ENCODE peak calls at places on chromosomes 7 and 10, in five cellular contexts. L is GM13977, V is cardiac fibroblast, U is PC-9, S is natural killer cell. Y is an unnamed sample.

GRCh38 chr10:88386204-88386877 is 196.8 kb downstream of the RNLS start:
- DNase-seq in L (peak; percentile 17), V (peak; percentile 25), U (no peak), S (no peak), Y (no peak)

GRCh38 chr10:84783386-84783785 is 455.0 kb downstream of the CCSER2 start:
- DNase-seq in L (peak; percentile 45), V (peak; percentile 12), U (no peak), S (no peak), Y (peak; percentile 21)

GRCh38 chr7:102289051-102289450 is 2.4 kb downstream of the SH2B2 start:
- DNase-seq in L (no peak), V (no peak), U (no peak), S (no peak), Y (no peak)

GRCh38 chr10:106320876-106321275 is 843.6 kb downstream of the SORCS1 start:
- DNase-seq in L (no peak), V (no peak), U (no peak), S (no peak), Y (no peak)

GRCh38 chr10:105706281-105707026 is 1065.4 kb downstream of the SORCS3 start:
- DNase-seq in L (no peak), V (no peak), U (no peak), S (no peak), Y (no peak)

GRCh38 chr10:43202224-43202656 is 64.0 kb downstream of the CSGALNACT2 start:
- DNase-seq in L (peak; percentile 79), V (peak; percentile 26), U (peak; percentile 61), S (peak; percentile 41), Y (peak; percentile 14)

GRCh38 chr10:63344269-63344668 is 121.5 kb downstream of the JMJD1C start:
- DNase-seq in L (no peak), V (no peak), U (no peak), S (no peak), Y (no peak)

GRCh38 chr7:149375234-149376008 is 85.4 kb downstream of the ZNF777 start:
- DNase-seq in L (no peak), V (no peak), U (no peak), S (no peak), Y (no peak)

GRCh38 chr10:93336678-93337077 is 145.5 kb downstream of the MYOF start:
- DNase-seq in L (no peak), V (no peak), U (no peak), S (no peak), Y (no peak)

GRCh38 chr10:22635650-22636049 is 78.7 kb downstream of the PIP4K2A start:
- DNase-seq in L (no peak), V (no peak), U (no peak), S (no peak), Y (no peak)

GRCh38 chr7:30247546-30248386 is 36.6 kb upstream of the ZNRF2 start:
- DNase-seq in L (no peak), V (no peak), U (no peak), S (no peak), Y (no peak)

GRCh38 chr7:2168612-2169312 is 64.0 kb downstream of the MAD1L1 start:
- DNase-seq in L (peak; percentile 20), V (no peak), U (no peak), S (no peak), Y (peak; percentile 5)

GRCh38 chr7:85261341-85261740 is 74.5 kb upstream of the SEMA3D start:
- DNase-seq in L (no peak), V (no peak), U (no peak), S (no peak), Y (no peak)

GRCh38 chr10:111126073-111126472 is 49.2 kb downstream of the ADRA2A start:
- DNase-seq in L (no peak), V (peak; percentile 13), U (no peak), S (no peak), Y (no peak)

GRCh38 chr10:99765672-99766071 is 16.8 kb upstream of the ABCC2 start:
- DNase-seq in L (peak; percentile 43), V (no peak), U (no peak), S (no peak), Y (no peak)

GRCh38 chr7:35773994-35774393 is 26.9 kb upstream of the SEPTIN7 start:
- DNase-seq in L (no peak), V (no peak), U (no peak), S (no peak), Y (no peak)

GRCh38 chr10:73893386-73893785 is 17.5 kb upstream of the PLAU start:
- DNase-seq in L (no peak), V (no peak), U (peak; percentile 76), S (no peak), Y (no peak)

GRCh38 chr10:90373911-90374310 is 483.9 kb downstream of the HTR7 start:
- DNase-seq in L (no peak), V (peak; percentile 9), U (no peak), S (no peak), Y (no peak)

GRCh38 chr10:51047857-51048256 is 26.4 kb upstream of the PRKG1 start:
- DNase-seq in L (no peak), V (peak; percentile 32), U (no peak), S (no peak), Y (no peak)
- TF ChIP-seq CTCF in L (no peak), V (peak; percentile 24), U (no peak), S (no peak), Y (no peak)

GRCh38 chr7:40192036-40192435 is 57.2 kb downstream of the SUGCT start:
- DNase-seq in L (no peak), V (peak; percentile 76), U (no peak), S (no peak), Y (no peak)

DNA sequence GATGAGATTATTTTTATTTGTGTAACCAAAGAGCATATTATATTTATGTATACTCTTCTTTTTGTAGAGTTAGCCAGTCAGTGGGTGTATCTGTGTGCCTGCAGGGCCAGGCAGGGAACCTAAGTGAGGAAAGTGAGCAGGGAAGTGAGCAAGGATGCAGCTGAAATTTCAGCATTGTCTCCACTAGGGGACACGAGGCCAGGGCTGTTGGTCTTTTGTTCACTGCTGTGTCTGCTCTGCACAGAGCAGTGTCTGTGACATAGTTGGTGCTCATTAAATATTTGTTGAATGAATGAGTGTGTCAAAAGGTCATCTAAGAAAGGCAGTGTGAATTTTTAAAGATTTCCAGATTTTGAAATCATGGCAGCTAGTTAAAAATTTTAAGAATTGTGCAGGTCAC is 51.8 kb downstream of the SUGCT start:
- DNase-seq in L (no peak), V (no peak), U (no peak), S (no peak), Y (no peak)
- TF ChIP-seq CTCF in L (no peak), V (no peak), U (no peak), S (no peak), Y (no peak)

GRCh38 chr7:100786323-100786722 is 41.0 kb downstream of the EPHB4 start:
- DNase-seq in L (no peak), V (no peak), U (no peak), S (no peak), Y (no peak)

GRCh38 chr7:100793806-100794660 is 33.3 kb downstream of the EPHB4 start:
- DNase-seq in L (no peak), V (no peak), U (peak; percentile 51), S (no peak), Y (no peak)

GRCh38 chr7:100791881-100792666 is 35.2 kb downstream of the EPHB4 start:
- DNase-seq in L (no peak), V (no peak), U (peak; percentile 25), S (no peak), Y (no peak)

GRCh38 chr7:100785878-100786277 is 41.4 kb downstream of the EPHB4 start:
- DNase-seq in L (no peak), V (no peak), U (no peak), S (no peak), Y (no peak)

GRCh38 chr7:100789055-100789454 is 38.3 kb downstream of the EPHB4 start:
- DNase-seq in L (no peak), V (no peak), U (no peak), S (no peak), Y (no peak)
- TF ChIP-seq CTCF in L (no peak), V (peak; percentile 16), U (peak; percentile 28), S (no peak), Y (no peak)

GRCh38 chr7:107152011-107152410 is 16.8 kb upstream of the HBP1 start:
- DNase-seq in L (no peak), V (peak; percentile 51), U (peak; percentile 5), S (no peak), Y (no peak)
- TF ChIP-seq CTCF in L (no peak), V (no peak), U (no peak), S (no peak), Y (no peak)

GRCh38 chr7:4610768-4611467 is 71.2 kb upstream of the FOXK1 start:
- DNase-seq in L (peak; percentile 76), V (peak; percentile 83), U (peak; percentile 66), S (peak; percentile 25), Y (peak; percentile 45)
- TF ChIP-seq CTCF in L (peak; percentile 79), V (peak; percentile 72), U (peak; percentile 91), S (peak; percentile 77), Y (peak; percentile 87)

GRCh38 chr7:144656960-144657359 is 178.9 kb downstream of the TPK1 start:
- DNase-seq in L (no peak), V (no peak), U (no peak), S (no peak), Y (no peak)
- TF ChIP-seq CTCF in L (peak; percentile 32), V (no peak), U (no peak), S (no peak), Y (peak; percentile 22)

GRCh38 chr10:102230861-102231356 is 4.8 kb downstream of the ELOVL3 start:
- DNase-seq in L (peak; percentile 75), V (peak; percentile 28), U (peak; percentile 47), S (peak; percentile 45), Y (peak; percentile 50)
- TF ChIP-seq CTCF in L (peak; percentile 60), V (peak; percentile 40), U (no peak), S (no peak), Y (peak; percentile 35)

GRCh38 chr7:49483142-49483541 is 290.3 kb upstream of the VWC2 start:
- DNase-seq in L (peak; percentile 8), V (no peak), U (no peak), S (no peak), Y (no peak)
- TF ChIP-seq CTCF in L (peak; percentile 47), V (no peak), U (peak; percentile 28), S (no peak), Y (no peak)